ENCODE peak calls at places on chromosome 3, in five cellular contexts. U is HFF-Myc, F is heart left ventricle, X is fibroblast of mammary gland, N is cardiac fibroblast. D is an unnamed sample.

GRCh38 chr3:61733866-61734265 is 172.5 kb downstream of the PTPRG start:
- DNase-seq in U (no peak), F (peak), X (peak), N (no peak), D (no peak)

GRCh38 chr3:27357665-27358258 is 11.4 kb downstream of the NEK10 start:
- DNase-seq in U (peak), F (no peak), X (peak), N (peak), D (peak)

GRCh38 chr3:48997714-48998637 is 7.9 kb downstream of the P4HTM start:
- DNase-seq in U (no peak), F (no peak), X (no peak), N (no peak), D (no peak)

GRCh38 chr3:71062037-71062919 is 521.2 kb downstream of the FOXP1 start:
- DNase-seq in U (no peak), F (no peak), X (peak), N (peak), D (peak)

GRCh38 chr3:47772047-47772446 is 9.6 kb downstream of the SMARCC1 start:
- DNase-seq in U (no peak), F (no peak), X (no peak), N (no peak), D (no peak)

GRCh38 chr3:18559323-18559972 is 134.3 kb upstream of the SATB1 start:
- DNase-seq in U (no peak), F (no peak), X (peak), N (peak), D (peak)

GRCh38 chr3:197501879-197502620 is 53.7 kb downstream of the BDH1 start:
- DNase-seq in U (no peak), F (no peak), X (peak), N (peak), D (peak)

GRCh38 chr3:20073683-20074082 is 33.4 kb downstream of the KAT2B start:
- DNase-seq in U (no peak), F (no peak), X (no peak), N (no peak), D (no peak)

GRCh38 chr3:156750874-156751245 is 75.3 kb upstream of the LEKR1 start:
- DNase-seq in U (no peak), F (no peak), X (peak), N (peak), D (peak)

GRCh38 chr3:190182418-190183043 is 61.8 kb upstream of the P3H2 start:
- DNase-seq in U (no peak), F (no peak), X (peak), N (peak), D (peak)

GRCh38 chr3:50245251-50245745 is 9.3 kb downstream of the GNAI2 start:
- DNase-seq in U (no peak), F (no peak), X (no peak), N (no peak), D (no peak)

GRCh38 chr3:2657971-2658370 is 452.2 kb downstream of the IL5RA start:
- DNase-seq in U (no peak), F (no peak), X (no peak), N (no peak), D (no peak)

GRCh38 chr3:27511724-27512422 is 27.7 kb upstream of the SLC4A7 start:
- DNase-seq in U (no peak), F (no peak), X (no peak), N (no peak), D (no peak)

GRCh38 chr3:69585472-69585871 is 153.8 kb upstream of the MITF start:
- DNase-seq in U (no peak), F (no peak), X (no peak), N (no peak), D (no peak)

GRCh38 chr3:144989756-144990155 is 1018.1 kb downstream of the DIPK2A start:
- DNase-seq in U (no peak), F (no peak), X (peak), N (peak), D (no peak)

GRCh38 chr3:66165679-66166078 is 55.1 kb upstream of the SLC25A26 start:
- DNase-seq in U (no peak), F (no peak), X (no peak), N (no peak), D (no peak)
- H3K4me3 ChIP-seq in U (no peak), F (no peak), X (no peak), N (no peak), D (no peak)

DNA sequence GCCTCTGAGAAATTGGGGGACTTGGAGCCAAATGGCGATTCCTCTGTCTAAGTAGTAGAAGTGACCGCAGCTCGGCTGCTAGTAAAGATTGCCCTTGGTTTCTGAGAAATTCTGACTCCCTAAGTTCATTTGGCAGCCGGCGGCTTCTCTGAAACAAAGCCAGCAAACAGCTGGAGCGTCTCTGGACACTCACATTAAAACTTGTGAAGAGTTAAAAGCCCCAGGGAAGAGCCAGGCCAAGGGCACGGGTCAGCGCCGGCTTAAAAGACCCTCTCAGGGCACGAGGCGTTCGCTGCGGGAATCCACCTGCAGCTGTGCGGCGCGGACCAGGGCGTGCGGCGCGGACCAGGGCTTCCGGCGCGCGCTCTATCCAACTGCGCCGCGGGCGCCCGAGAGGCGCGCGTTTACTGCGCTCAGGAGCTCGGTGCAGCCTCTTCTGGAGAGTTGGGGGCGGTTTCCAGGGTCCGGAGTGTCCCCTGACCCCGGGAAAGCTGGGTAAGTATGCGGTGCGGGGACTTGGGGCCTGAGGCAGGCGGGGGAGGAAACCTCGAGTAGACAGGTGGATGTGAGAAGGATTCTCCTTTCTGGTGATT is at the start of gene COL6A5:
- DNase-seq in U (no peak), F (no peak), X (no peak), N (no peak), D (peak)
- H3K4me3 ChIP-seq in U (no peak), F (no peak), X (no peak), N (no peak), D (no peak)

DNA sequence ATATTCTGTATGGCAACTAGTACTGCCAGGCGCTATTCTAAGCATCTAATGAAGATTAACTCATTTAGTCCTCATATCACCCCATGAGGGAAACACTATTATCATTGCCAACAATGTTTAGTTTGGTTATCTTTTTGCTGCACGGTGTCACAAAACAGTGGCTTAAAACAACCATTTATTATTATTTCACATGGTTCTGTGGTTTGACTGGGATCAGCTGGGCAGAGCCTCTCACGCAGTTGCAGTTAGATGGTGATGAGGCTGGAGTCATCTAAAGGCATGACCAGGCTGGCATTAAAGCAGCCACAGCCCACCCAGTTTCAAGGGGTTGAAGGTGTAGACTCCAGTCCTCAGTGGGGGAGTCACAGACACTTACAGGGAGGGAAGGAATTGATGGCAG is 32.8 kb upstream of the RASA2 start:
- DNase-seq in U (no peak), F (no peak), X (no peak), N (no peak), D (no peak)
- H3K4me3 ChIP-seq in U (peak), F (no peak), X (no peak), N (no peak), D (no peak)

DNA sequence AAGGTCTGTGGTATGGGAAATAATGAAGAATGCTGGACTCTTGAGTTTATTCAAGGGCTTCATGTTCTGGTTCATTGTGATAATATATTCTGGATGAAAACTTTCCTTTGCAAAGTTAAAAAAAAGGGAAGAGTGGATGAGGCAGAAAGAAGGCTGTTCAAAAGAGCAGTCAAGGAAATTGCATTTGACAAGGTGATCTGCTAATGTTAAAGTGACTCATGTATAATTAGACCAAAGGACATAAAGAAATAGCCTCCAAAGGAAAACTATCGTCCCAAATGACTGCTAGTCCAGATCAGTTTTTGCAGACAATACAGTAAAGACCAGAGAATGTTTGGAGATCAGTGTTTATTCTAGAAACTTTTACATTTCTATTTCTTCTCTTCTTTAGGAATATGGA is 9.8 kb downstream of the TMEM108 start:
- DNase-seq in U (no peak), F (no peak), X (no peak), N (no peak), D (no peak)
- H3K4me3 ChIP-seq in U (no peak), F (no peak), X (no peak), N (no peak), D (no peak)

DNA sequence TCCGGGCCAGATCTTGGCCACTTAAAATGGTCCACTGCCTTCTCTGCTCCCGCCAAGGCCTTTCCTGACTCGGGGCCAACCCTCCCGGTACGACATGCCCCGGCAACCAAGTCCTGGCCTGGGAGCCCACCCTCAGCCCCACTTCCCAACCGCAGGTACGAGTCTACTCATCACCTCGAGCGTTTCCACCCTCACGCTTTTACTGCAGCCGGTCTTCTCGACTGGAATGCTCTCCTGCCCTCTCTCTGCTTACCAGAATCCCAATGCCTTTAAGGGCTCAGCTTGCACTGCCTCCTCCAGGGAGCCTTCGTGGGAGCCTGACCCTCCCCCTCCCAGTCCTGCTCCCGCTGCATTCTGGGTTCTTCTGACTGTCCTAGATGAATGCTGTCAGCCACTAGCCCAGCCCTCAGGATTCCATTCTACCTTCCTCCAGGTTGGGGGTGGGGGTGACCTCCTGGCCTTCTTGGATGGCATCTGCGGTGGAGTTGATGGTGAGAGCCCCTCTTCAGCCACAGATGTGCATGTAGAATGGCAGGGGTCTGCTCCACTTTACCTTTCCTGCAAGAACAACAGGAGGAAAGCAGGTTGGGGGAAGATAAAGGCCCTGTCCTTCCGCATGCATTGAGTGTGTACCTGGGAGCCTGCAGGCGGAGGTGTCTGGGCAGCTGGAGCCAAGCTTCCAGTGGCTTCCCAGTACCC is 1.1 kb upstream of the CSRNP1 start:
- DNase-seq in U (no peak), F (no peak), X (peak), N (peak), D (no peak)
- H3K4me3 ChIP-seq in U (no peak), F (no peak), X (peak), N (no peak), D (no peak)

GRCh38 chr3:134526319-134526718 is 40.5 kb downstream of the CEP63 start:
- DNase-seq in U (no peak), F (no peak), X (no peak), N (peak), D (no peak)
- H3K4me3 ChIP-seq in U (no peak), F (no peak), X (no peak), N (no peak), D (no peak)